ENCODE peak calls at places on chromosomes 16 and 17, in four cellular contexts. L is K562, B is HepG2, T is H1. D is an unnamed sample.

GRCh38 chr17:9322298-9322697 is 253.3 kb downstream of the STX8 start:
- DNase-seq in L (peak), B (no peak), T (no peak), D (no peak)

GRCh38 chr17:40915199-40915661 is 22.2 kb downstream of the KRT23 start:
- DNase-seq in L (no peak), B (peak), T (no peak), D (no peak)

GRCh38 chr16:8229011-8229520 is 361.2 kb downstream of the TMEM114 start:
- DNase-seq in L (no peak), B (no peak), T (no peak), D (no peak)

GRCh38 chr17:33949100-33949499 is 306.0 kb upstream of the CCL2 start:
- DNase-seq in L (peak), B (no peak), T (peak), D (peak)

GRCh38 chr17:12590417-12590816 is 75.3 kb upstream of the MYOCD start:
- DNase-seq in L (no peak), B (no peak), T (no peak), D (no peak)

GRCh38 chr17:7557825-7558543 is 566 bp upstream of the TNFSF13 start:
- DNase-seq in L (no peak), B (peak), T (peak), D (peak)

GRCh38 chr17:41987642-41988041 is 21.0 kb downstream of the CNP start:
- DNase-seq in L (no peak), B (no peak), T (no peak), D (no peak)

GRCh38 chr16:75306102-75306762 is 54.8 kb upstream of the BCAR1 start:
- DNase-seq in L (peak), B (peak), T (no peak), D (no peak)

GRCh38 chr17:4204190-4204589 is 59.6 kb downstream of the ANKFY1 start:
- DNase-seq in L (no peak), B (no peak), T (no peak), D (no peak)

GRCh38 chr17:5485270-5486205 is at the start of gene DERL2:
- DNase-seq in L (peak), B (peak), T (peak), D (peak)

GRCh38 chr17:78318407-78318806 is 41.5 kb downstream of the SOCS3 start:
- DNase-seq in L (no peak), B (no peak), T (no peak), D (no peak)

GRCh38 chr16:14672403-14672971 is 21.6 kb downstream of the PLA2G10 start:
- DNase-seq in L (peak), B (peak), T (no peak), D (no peak)

GRCh38 chr17:6471531-6472465 is 27.5 kb downstream of the PIMREG start:
- DNase-seq in L (no peak), B (no peak), T (no peak), D (no peak)

GRCh38 chr17:66713533-66714042 is 121.3 kb upstream of the CACNG5 start:
- DNase-seq in L (no peak), B (no peak), T (no peak), D (no peak)

GRCh38 chr17:81519284-81520020 is 6.9 kb upstream of the ACTG1 start:
- DNase-seq in L (peak), B (no peak), T (peak), D (peak)

GRCh38 chr17:27408891-27409290 is 47.4 kb upstream of the KSR1 start:
- DNase-seq in L (no peak), B (no peak), T (no peak), D (no peak)

GRCh38 chr17:7932949-7933348 is 943 bp downstream of the CNTROB start:
- DNase-seq in L (peak), B (peak), T (peak), D (peak)

GRCh38 chr17:55427587-55427882 is 5.9 kb upstream of the MMD start:
- DNase-seq in L (no peak), B (no peak), T (no peak), D (no peak)

GRCh38 chr16:82832861-82833260 is 206.1 kb downstream of the CDH13 start:
- DNase-seq in L (no peak), B (no peak), T (no peak), D (no peak)

GRCh38 chr17:76593338-76593737 is 7.7 kb upstream of the ST6GALNAC2 start:
- DNase-seq in L (no peak), B (no peak), T (no peak), D (no peak)

GRCh38 chr17:63621229-63621683 is 961 bp upstream of the MAP3K3 start:
- DNase-seq in L (no peak), B (no peak), T (no peak), D (no peak)

GRCh38 chr17:63029520-63029919 is 63.5 kb downstream of the TANC2 start:
- DNase-seq in L (no peak), B (no peak), T (no peak), D (no peak)

GRCh38 chr17:7515912-7516610 is 31.9 kb downstream of the POLR2A start:
- DNase-seq in L (no peak), B (peak), T (no peak), D (no peak)

GRCh38 chr16:2753523-2754020 is 1.1 kb downstream of the SRRM2 start:
- DNase-seq in L (peak), B (no peak), T (no peak), D (no peak)
- TF ChIP-seq ATF2 in L (no peak), B (no peak), T (no peak), D (no peak)

GRCh38 chr16:89738538-89739317 is 17.4 kb downstream of the ZNF276 start:
- DNase-seq in L (no peak), B (no peak), T (no peak), D (no peak)
- TF ChIP-seq JUN in L (no peak), B (no peak), T (no peak), D (no peak)

GRCh38 chr16:4666537-4667202 is 26.7 kb upstream of the NUDT16L1 start:
- DNase-seq in L (no peak), B (no peak), T (no peak), D (no peak)
- TF ChIP-seq ATF2 in L (no peak), B (no peak), T (no peak), D (no peak)

DNA sequence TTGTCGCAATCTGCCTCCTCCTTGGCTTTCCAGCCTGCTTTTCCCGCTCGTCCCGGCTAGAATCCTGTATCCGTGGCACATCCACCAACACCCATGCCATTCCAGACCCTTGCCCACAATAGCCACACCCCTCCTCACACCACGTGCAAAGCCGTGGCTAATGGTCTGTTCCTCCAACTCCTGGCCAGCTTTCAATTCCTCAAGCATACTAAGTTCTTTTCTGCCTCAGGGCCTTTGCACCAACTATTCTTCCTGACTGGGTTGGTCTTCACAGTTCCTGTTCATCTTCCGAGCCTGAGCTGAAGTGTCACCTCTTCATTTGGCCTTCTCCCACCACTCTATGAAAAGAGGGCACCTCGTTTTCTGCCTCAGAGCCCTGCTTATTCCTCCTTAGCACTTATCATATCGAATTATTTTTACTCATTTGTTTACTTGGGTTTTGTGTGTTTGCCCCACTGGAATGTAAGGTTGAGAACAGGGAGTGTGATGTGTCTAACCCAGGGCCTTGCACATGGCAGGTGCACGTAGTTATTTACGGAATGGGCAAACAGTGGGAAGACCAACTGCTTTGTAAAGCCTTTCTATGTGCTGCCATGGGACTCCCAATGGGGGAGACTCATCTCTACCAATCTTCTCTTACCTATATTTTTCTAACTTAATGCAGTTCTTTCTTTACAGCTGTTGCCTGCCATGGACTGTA is 69.0 kb downstream of the CDK5R1 start:
- DNase-seq in L (no peak), B (no peak), T (no peak), D (no peak)
- TF ChIP-seq JUN in L (no peak), B (no peak), T (no peak), D (no peak)

DNA sequence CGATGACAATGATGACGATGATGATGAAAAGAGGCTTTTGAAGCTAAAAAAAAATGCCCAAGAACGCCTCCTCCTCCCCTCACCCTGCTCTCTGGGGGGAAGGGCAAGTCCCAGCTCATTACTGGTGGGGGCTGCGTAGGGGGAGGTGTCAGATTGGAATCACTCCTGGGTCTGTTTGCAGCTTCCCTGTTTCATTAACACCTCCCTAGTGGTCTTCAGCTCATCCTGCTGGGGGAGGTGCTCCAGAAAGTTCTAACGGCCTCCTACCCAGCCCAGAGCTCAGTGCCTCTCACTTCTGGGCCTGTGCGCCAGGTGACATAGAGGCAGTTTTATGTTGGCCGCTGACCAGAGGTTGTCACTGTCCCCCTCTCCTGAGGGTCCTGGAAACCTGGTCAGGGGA is 12.7 kb downstream of the MRM1 start:
- DNase-seq in L (no peak), B (no peak), T (no peak), D (no peak)
- TF ChIP-seq ATF2 in L (no peak), B (no peak), T (no peak), D (no peak)

GRCh38 chr17:32267690-32268205 is 2.1 kb downstream of the RHBDL3 start:
- DNase-seq in L (no peak), B (no peak), T (peak), D (peak)
- TF ChIP-seq JUN in L (no peak), B (no peak), T (no peak), D (no peak)

GRCh38 chr16:81514568-81515258 is 70.1 kb downstream of the CMIP start:
- DNase-seq in L (no peak), B (no peak), T (no peak), D (no peak)

GRCh38 chr16:81515281-81515680 is 70.7 kb downstream of the CMIP start:
- DNase-seq in L (no peak), B (no peak), T (no peak), D (no peak)

GRCh38 chr16:81514041-81514559 is 69.5 kb downstream of the CMIP start:
- DNase-seq in L (peak), B (no peak), T (no peak), D (no peak)

GRCh38 chr16:81511371-81511770 is 66.8 kb downstream of the CMIP start:
- DNase-seq in L (no peak), B (peak), T (no peak), D (no peak)

GRCh38 chr16:81513204-81514040 is 68.8 kb downstream of the CMIP start:
- DNase-seq in L (no peak), B (peak), T (peak), D (peak)
- TF ChIP-seq ATF2 in L (no peak), B (no peak), T (no peak), D (no peak)

GRCh38 chr17:39107141-39107540 is 44.3 kb downstream of the PLXDC1 start:
- DNase-seq in L (no peak), B (no peak), T (no peak), D (no peak)
- TF ChIP-seq JUN in L (no peak), B (no peak), T (no peak), D (no peak)